ENCODE peak calls at places on chromosomes 2 and 18, in ten cellular contexts. D is endothelial cell, L is natural killer cell, B is dorsolateral prefrontal cortex, Q is A549, N is cardiac muscle cell, S is tibial artery, K is fibroblast of villous mesenchyme, W is neural crest cell, U is endodermal cell. R is an unnamed sample.

GRCh38 chr2:68548396-68548795 is 81.0 kb downstream of the APLF start:
- DNase-seq in D (no peak), L (no peak), B (no peak), Q (no peak), N (peak), S (no peak), K (peak), W (no peak), U (no peak), R (no peak)

GRCh38 chr2:131062066-131062465 is 31.2 kb downstream of the FAM168B start:
- DNase-seq in D (no peak), L (no peak), B (no peak), Q (no peak), N (no peak), S (no peak), K (peak), W (no peak), U (no peak), R (no peak)

GRCh38 chr18:59593291-59593717 is 103.9 kb downstream of the CCBE1 start:
- DNase-seq in D (no peak), L (no peak), B (no peak), Q (no peak), N (peak), S (no peak), K (peak), W (no peak), U (no peak), R (no peak)

GRCh38 chr2:55399815-55400214 is 19.8 kb downstream of the CCDC88A start:
- DNase-seq in D (no peak), L (no peak), B (no peak), Q (no peak), N (no peak), S (no peak), K (no peak), W (no peak), U (no peak), R (no peak)

GRCh38 chr18:45241982-45242565 is 373.2 kb upstream of the SLC14A2 start:
- DNase-seq in D (no peak), L (no peak), B (no peak), Q (no peak), N (no peak), S (no peak), K (no peak), W (no peak), U (no peak), R (no peak)

GRCh38 chr2:64873472-64873924 is 115.7 kb upstream of the SLC1A4 start:
- DNase-seq in D (peak), L (peak), B (peak), Q (peak), N (peak), S (peak), K (peak), W (peak), U (peak), R (peak)

GRCh38 chr18:10685484-10685883 is 159.7 kb downstream of the NAPG start:
- DNase-seq in D (no peak), L (no peak), B (no peak), Q (no peak), N (no peak), S (no peak), K (no peak), W (no peak), U (no peak), R (no peak)

GRCh38 chr2:170953976-170954375 is 24.9 kb downstream of the GORASP2 start:
- DNase-seq in D (no peak), L (no peak), B (no peak), Q (no peak), N (no peak), S (no peak), K (no peak), W (no peak), U (no peak), R (no peak)

GRCh38 chr2:231781798-231782726 is 980 bp upstream of the PDE6D start:
- DNase-seq in D (peak), L (no peak), B (no peak), Q (peak), N (peak), S (peak), K (peak), W (no peak), U (no peak), R (no peak)

GRCh38 chr18:74682141-74682997 is 84.7 kb downstream of the ZNF407 start:
- DNase-seq in D (no peak), L (no peak), B (no peak), Q (no peak), N (peak), S (no peak), K (no peak), W (no peak), U (no peak), R (no peak)

GRCh38 chr2:179261161-179261825 is 3.3 kb downstream of the SESTD1 start:
- DNase-seq in D (no peak), L (no peak), B (no peak), Q (no peak), N (no peak), S (no peak), K (no peak), W (no peak), U (no peak), R (no peak)

GRCh38 chr2:240557808-240558207 is at the start of gene ANKMY1:
- DNase-seq in D (peak), L (no peak), B (peak), Q (no peak), N (peak), S (no peak), K (peak), W (peak), U (peak), R (no peak)

GRCh38 chr18:26547302-26548143 is 830 bp downstream of the KCTD1 start:
- DNase-seq in D (peak), L (peak), B (peak), Q (peak), N (peak), S (peak), K (peak), W (peak), U (peak), R (peak)
- TF ChIP-seq CTCF in D (peak), L (no peak), B (peak), Q (peak), N (peak), S (no peak), K (peak), W (peak), U (peak), R (no peak)

GRCh38 chr2:188346059-188346458 is 54.4 kb downstream of the GULP1 start:
- DNase-seq in D (no peak), L (no peak), B (no peak), Q (no peak), N (no peak), S (no peak), K (no peak), W (no peak), U (no peak), R (no peak)

GRCh38 chr2:188348974-188349500 is 57.4 kb downstream of the GULP1 start:
- DNase-seq in D (no peak), L (no peak), B (no peak), Q (no peak), N (no peak), S (no peak), K (peak), W (no peak), U (no peak), R (no peak)

GRCh38 chr2:188340257-188340656 is 48.6 kb downstream of the GULP1 start:
- DNase-seq in D (no peak), L (no peak), B (no peak), Q (no peak), N (no peak), S (no peak), K (no peak), W (no peak), U (no peak), R (no peak)

GRCh38 chr2:188345020-188345419 is 53.3 kb downstream of the GULP1 start:
- DNase-seq in D (no peak), L (no peak), B (no peak), Q (no peak), N (peak), S (no peak), K (peak), W (no peak), U (no peak), R (no peak)

GRCh38 chr2:188345439-188345838 is 53.8 kb downstream of the GULP1 start:
- DNase-seq in D (no peak), L (no peak), B (no peak), Q (no peak), N (no peak), S (no peak), K (no peak), W (no peak), U (no peak), R (no peak)
- TF ChIP-seq CTCF in D (no peak), L (no peak), B (no peak), Q (no peak), N (no peak), S (no peak), K (no peak), W (no peak), U (no peak), R (no peak)

GRCh38 chr2:150689600-150689999 is 202.1 kb upstream of the RND3 start:
- DNase-seq in D (no peak), L (no peak), B (no peak), Q (no peak), N (peak), S (no peak), K (peak), W (no peak), U (no peak), R (no peak)
- TF ChIP-seq CTCF in D (no peak), L (no peak), B (no peak), Q (no peak), N (no peak), S (no peak), K (no peak), W (no peak), U (no peak), R (no peak)

DNA sequence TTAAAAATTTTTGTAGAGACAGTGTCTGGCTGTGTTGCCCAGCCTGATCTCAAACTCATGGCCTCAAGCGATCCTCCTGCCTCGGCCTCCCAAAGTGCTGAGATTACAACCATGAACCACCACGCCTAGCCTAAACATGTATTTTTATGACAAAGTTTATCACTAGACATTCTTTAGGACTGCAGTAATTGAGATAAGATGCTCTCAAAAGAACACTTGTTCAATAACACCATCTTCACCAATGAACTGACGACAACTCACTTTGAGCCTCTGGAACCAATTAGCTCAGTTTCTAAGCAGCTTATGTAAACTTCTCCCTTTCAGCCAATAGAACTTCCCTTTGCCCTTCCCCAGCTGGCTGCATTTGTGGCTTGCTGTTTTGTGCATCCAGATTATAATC is 15.3 kb upstream of the PPP4R1 start:
- DNase-seq in D (no peak), L (no peak), B (no peak), Q (no peak), N (peak), S (no peak), K (peak), W (no peak), U (no peak), R (no peak)
- TF ChIP-seq CTCF in D (no peak), L (no peak), B (no peak), Q (no peak), N (no peak), S (no peak), K (no peak), W (no peak), U (no peak), R (no peak)

R was measured in activated B cell treated with CpG ODN at 0.5 μM for 24 hours.